ENCODE peak calls at places on chromosomes 5 and 9, in ten cellular contexts. Q is tibial artery, M is lung, E is AG04450, B is IMR-90, L is gastrocnemius medialis, J is H9, F is heart left ventricle, I is left ventricle myocardium inferior, C is heart right ventricle. H is an unnamed sample.

GRCh38 chr5:130715541-130715940 is 449.5 kb downstream of the HINT1 start:
- DNase-seq in Q (no peak), M (no peak), E (no peak), B (no peak), L (no peak), J (no peak), F (no peak), I (no peak), C (no peak), H (no peak)

GRCh38 chr5:133200256-133200655 is 148.4 kb downstream of the HSPA4 start:
- DNase-seq in Q (no peak), M (no peak), E (no peak), B (no peak), L (no peak), J (no peak), F (no peak), I (no peak), C (no peak), H (no peak)

GRCh38 chr5:92147792-92148191 is 764.7 kb upstream of the ARRDC3 start:
- DNase-seq in Q (no peak), M (no peak), E (no peak), B (no peak), L (no peak), J (no peak), F (no peak), I (no peak), C (no peak), H (no peak)

GRCh38 chr5:168672888-168673287 is 93.7 kb upstream of the PANK3 start:
- DNase-seq in Q (no peak), M (no peak), E (no peak), B (no peak), L (no peak), J (no peak), F (no peak), I (no peak), C (no peak), H (no peak)

GRCh38 chr9:124911766-124912165 is 29.1 kb downstream of the GOLGA1 start:
- DNase-seq in Q (no peak), M (no peak), E (no peak), B (no peak), L (no peak), J (no peak), F (no peak), I (no peak), C (no peak), H (no peak)

GRCh38 chr9:134293031-134293521 is 33.2 kb upstream of the RXRA start:
- DNase-seq in Q (no peak), M (no peak), E (no peak), B (no peak), L (no peak), J (no peak), F (no peak), I (no peak), C (peak), H (peak)

GRCh38 chr9:104868687-104869404 is 59.1 kb downstream of the ABCA1 start:
- DNase-seq in Q (peak), M (peak), E (peak), B (peak), L (peak), J (peak), F (peak), I (peak), C (peak), H (peak)

GRCh38 chr5:178074266-178074952 is 38.9 kb upstream of the N4BP3 start:
- DNase-seq in Q (no peak), M (no peak), E (no peak), B (no peak), L (no peak), J (no peak), F (no peak), I (no peak), C (no peak), H (no peak)

GRCh38 chr9:15299374-15299939 is 7.6 kb downstream of the TTC39B start:
- DNase-seq in Q (no peak), M (no peak), E (no peak), B (no peak), L (no peak), J (no peak), F (no peak), I (no peak), C (no peak), H (no peak)

GRCh38 chr5:13653709-13654108 is 290.8 kb downstream of the DNAH5 start:
- DNase-seq in Q (no peak), M (no peak), E (no peak), B (no peak), L (no peak), J (no peak), F (no peak), I (no peak), C (no peak), H (no peak)

GRCh38 chr9:38228331-38229122 is 159.5 kb upstream of the SHB start:
- DNase-seq in Q (no peak), M (no peak), E (no peak), B (no peak), L (no peak), J (no peak), F (no peak), I (no peak), C (no peak), H (no peak)

GRCh38 chr5:171336486-171337206 is 27.6 kb downstream of the TLX3 start:
- DNase-seq in Q (no peak), M (no peak), E (peak), B (peak), L (no peak), J (no peak), F (peak), I (no peak), C (no peak), H (no peak)

GRCh38 chr5:19977069-19977468 is 10.9 kb downstream of the CDH18 start:
- DNase-seq in Q (no peak), M (no peak), E (no peak), B (no peak), L (no peak), J (no peak), F (no peak), I (no peak), C (no peak), H (no peak)

GRCh38 chr5:157217289-157218024 is 36.8 kb downstream of the ITK start:
- DNase-seq in Q (no peak), M (no peak), E (no peak), B (no peak), L (no peak), J (no peak), F (no peak), I (no peak), C (no peak), H (no peak)

GRCh38 chr9:73807956-73808355 is 656.3 kb downstream of the ANXA1 start:
- DNase-seq in Q (no peak), M (no peak), E (no peak), B (no peak), L (no peak), J (no peak), F (no peak), I (no peak), C (no peak), H (no peak)

GRCh38 chr5:151758141-151758429 is 346 bp downstream of the ATOX1 start:
- DNase-seq in Q (no peak), M (no peak), E (no peak), B (no peak), L (peak), J (no peak), F (peak), I (no peak), C (no peak), H (no peak)

GRCh38 chr5:140302786-140303639 is at the start of gene PFDN1:
- DNase-seq in Q (peak), M (peak), E (peak), B (peak), L (peak), J (peak), F (peak), I (peak), C (peak), H (peak)

GRCh38 chr9:124621371-124622328 is 114.5 kb upstream of the NR5A1 start:
- DNase-seq in Q (no peak), M (no peak), E (no peak), B (peak), L (no peak), J (no peak), F (no peak), I (no peak), C (no peak), H (no peak)

DNA sequence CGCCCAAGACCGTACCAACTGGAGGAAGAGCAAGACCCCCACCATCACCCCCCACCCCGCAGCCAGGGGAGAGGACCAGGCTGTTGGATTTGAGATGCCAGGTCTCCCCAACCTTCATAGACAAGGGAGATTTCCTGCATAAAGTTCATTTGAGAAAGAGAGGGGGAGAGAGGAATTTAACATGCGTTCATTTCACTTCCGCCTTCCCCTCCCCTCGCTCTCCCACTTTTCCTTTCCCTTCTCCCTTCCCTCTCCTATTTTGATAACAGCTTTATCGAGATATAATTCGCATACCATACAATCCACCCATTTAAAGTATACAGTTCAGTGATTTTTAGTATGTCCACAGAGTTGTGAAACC is 4.2 kb upstream of the NKX2-5 start:
- DNase-seq in Q (no peak), M (no peak), E (no peak), B (no peak), L (no peak), J (no peak), F (no peak), I (no peak), C (no peak), H (no peak)
- H3K27ac ChIP-seq in Q (no peak), M (no peak), E (no peak), B (no peak), L (no peak), J (no peak), F (peak), I (peak), C (peak), H (no peak)

GRCh38 chr5:147407094-147407681 is 102.7 kb downstream of the DPYSL3 start:
- DNase-seq in Q (peak), M (no peak), E (no peak), B (peak), L (no peak), J (no peak), F (no peak), I (no peak), C (no peak), H (no peak)
- H3K27ac ChIP-seq in Q (peak), M (peak), E (peak), B (no peak), L (peak), J (no peak), F (no peak), I (peak), C (peak), H (peak)

DNA sequence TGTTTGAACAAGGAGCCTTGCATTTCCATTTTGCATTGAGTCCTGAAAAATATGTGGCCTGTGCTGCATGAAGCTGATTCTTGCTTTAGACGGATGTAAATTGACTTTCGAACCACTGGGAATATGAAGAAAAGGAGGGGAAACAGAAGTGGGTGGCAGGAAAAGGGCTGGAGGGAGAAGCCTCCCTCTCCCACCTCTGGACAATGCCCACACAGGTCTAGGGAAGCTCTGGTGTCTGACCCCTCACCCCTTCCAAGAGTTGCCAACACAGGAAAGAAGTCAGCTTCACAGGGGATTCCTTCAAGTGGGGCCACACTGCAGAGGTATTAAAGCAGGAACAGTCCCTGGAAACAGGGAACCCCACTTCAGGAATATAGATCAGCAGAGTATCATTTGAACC is 52.2 kb downstream of the ZNF366 start:
- DNase-seq in Q (no peak), M (no peak), E (no peak), B (no peak), L (no peak), J (no peak), F (no peak), I (no peak), C (no peak), H (no peak)
- H3K27ac ChIP-seq in Q (peak), M (no peak), E (no peak), B (no peak), L (peak), J (no peak), F (peak), I (peak), C (peak), H (no peak)

DNA sequence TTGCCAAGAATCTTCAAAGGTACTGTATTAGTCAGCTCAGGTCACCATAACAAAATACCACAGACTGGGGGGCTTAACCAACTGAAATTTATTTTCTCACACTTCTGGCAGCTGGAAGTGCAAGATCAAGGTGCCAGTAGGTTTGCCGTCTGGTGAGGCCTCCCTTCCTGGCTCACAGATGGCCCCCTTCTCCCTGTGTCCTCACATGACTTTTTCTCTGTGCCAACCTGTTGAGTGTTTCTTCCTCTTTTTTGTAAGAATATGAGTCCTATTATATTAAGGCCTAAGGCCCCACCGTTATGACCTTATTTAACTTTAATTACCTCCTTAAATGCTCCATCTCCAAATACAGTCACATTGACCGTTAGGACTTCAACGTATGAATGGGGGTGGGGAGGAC is 156.1 kb upstream of the KIF2A start:
- DNase-seq in Q (no peak), M (no peak), E (no peak), B (no peak), L (no peak), J (no peak), F (no peak), I (no peak), C (no peak), H (no peak)
- H3K27ac ChIP-seq in Q (no peak), M (no peak), E (no peak), B (no peak), L (no peak), J (no peak), F (no peak), I (no peak), C (no peak), H (no peak)

GRCh38 chr5:861442-862366 is 10.9 kb upstream of the ZDHHC11 start:
- DNase-seq in Q (no peak), M (no peak), E (no peak), B (no peak), L (no peak), J (no peak), F (no peak), I (no peak), C (peak), H (no peak)
- H3K27ac ChIP-seq in Q (no peak), M (no peak), E (no peak), B (no peak), L (no peak), J (no peak), F (no peak), I (no peak), C (no peak), H (no peak)

DNA sequence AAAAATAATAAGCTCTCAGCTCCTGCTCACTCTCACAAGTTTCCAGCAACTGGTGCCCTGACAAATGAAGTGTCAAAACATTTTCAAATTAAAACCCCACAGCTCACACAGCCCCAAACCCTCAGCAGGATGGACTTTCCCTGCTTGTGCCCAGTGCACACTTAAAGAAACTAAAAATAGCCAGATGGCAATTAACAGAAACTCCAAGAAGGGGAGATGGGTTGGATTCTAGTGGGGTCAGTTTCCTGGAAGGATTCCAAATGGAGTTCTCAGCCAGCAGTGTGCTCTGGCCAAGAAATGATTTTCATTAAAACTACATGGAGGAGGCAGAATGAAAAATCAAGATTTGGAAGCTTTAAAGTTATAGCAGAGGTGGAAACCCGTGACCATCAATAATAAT is 163.0 kb upstream of the PUM3 start:
- DNase-seq in Q (no peak), M (no peak), E (no peak), B (no peak), L (no peak), J (no peak), F (no peak), I (no peak), C (no peak), H (no peak)
- H3K27ac ChIP-seq in Q (no peak), M (no peak), E (no peak), B (no peak), L (no peak), J (no peak), F (no peak), I (no peak), C (no peak), H (no peak)

DNA sequence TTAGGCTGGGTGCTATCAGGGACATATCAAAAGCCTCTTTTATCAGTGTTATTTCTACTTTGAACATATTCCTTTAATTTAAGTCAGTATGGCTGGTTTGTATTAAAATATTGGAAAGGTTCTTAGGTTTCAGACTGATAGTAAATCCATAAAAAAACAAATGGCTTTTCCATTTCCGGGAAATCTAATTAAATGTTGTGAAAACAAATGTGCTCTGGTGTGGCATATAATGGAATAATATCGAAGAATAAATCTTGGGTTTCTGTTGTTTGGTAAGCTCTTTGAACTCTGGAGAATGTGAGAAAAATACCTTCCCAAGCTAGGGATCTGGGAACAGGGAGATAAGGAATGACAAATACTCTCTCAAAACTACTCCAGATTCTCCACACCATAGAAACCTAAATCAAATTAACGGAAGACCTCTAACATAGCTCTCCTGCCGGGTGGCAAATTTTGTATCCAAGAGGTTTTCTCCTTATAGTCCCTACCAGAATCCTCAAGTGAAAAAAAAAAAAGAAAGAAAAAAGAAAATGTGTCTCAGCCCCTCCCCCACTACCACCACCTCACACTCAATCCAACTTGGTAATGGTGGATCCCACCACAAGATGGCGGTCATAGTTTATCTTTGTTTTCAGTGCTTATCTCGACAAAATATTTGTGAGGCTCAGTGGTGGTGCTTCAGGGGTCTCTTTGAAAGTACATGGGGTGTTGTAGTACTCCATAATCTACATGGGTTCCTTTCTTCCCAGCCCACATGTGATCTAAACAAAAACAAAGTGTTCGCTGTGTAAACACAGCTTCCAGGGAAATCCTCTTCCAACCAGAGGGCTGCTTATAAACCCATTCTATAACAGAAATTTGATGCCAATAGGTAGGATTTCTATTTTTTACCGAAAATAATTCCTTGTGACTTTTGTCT is 54.6 kb upstream of the FST start:
- DNase-seq in Q (no peak), M (no peak), E (no peak), B (no peak), L (no peak), J (peak), F (no peak), I (no peak), C (no peak), H (no peak)
- H3K27ac ChIP-seq in Q (no peak), M (no peak), E (no peak), B (no peak), L (no peak), J (no peak), F (no peak), I (no peak), C (no peak), H (no peak)

DNA sequence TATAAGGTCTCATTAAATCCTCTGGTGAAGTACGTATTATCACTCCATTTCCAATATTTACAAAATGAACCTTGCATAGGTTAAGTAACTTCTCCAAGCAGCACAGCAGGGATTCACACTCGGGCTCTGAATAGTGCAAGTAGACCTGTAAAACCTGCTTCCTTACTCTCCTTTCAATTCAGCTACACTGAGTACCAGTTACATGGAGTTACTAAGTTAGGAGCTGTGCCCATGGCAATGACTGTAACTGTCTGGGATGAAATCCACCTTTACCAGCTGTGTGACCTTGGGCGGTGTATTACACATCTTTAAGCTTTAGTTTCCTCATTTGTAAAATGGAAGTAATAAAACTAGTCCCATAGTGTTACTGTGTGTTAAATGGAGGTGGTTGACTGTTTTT is 15.9 kb upstream of the MOB3B start:
- DNase-seq in Q (no peak), M (no peak), E (no peak), B (no peak), L (no peak), J (no peak), F (no peak), I (no peak), C (no peak), H (no peak)
- H3K27ac ChIP-seq in Q (no peak), M (no peak), E (no peak), B (no peak), L (peak), J (no peak), F (no peak), I (no peak), C (no peak), H (no peak)

GRCh38 chr5:143004361-143004802 is 234.2 kb downstream of the ARHGAP26 start:
- DNase-seq in Q (no peak), M (no peak), E (no peak), B (no peak), L (no peak), J (no peak), F (no peak), I (no peak), C (no peak), H (no peak)

GRCh38 chr5:143002459-143003327 is 232.5 kb downstream of the ARHGAP26 start:
- DNase-seq in Q (peak), M (no peak), E (no peak), B (peak), L (no peak), J (no peak), F (no peak), I (no peak), C (no peak), H (peak)

GRCh38 chr5:143006511-143006910 is 236.3 kb downstream of the ARHGAP26 start:
- DNase-seq in Q (peak), M (no peak), E (no peak), B (no peak), L (peak), J (no peak), F (no peak), I (no peak), C (no peak), H (no peak)

GRCh38 chr5:143001764-143002351 is 231.7 kb downstream of the ARHGAP26 start:
- DNase-seq in Q (no peak), M (no peak), E (no peak), B (peak), L (no peak), J (no peak), F (no peak), I (no peak), C (no peak), H (peak)

DNA sequence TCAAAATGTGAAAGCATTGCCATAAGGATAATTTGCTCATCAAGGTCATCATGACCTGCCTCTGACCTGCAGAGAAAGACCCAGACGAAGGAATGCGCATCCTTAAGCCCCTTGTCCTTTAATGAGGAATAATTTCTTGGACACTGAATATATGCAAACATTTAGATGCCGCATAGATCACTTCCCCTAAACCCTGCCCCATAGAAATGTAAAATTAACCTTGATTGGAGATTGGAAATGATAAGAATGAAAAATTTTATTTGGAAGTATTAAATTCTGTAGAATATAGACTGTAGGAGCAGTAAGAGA is 233.1 kb downstream of the ARHGAP26 start:
- DNase-seq in Q (no peak), M (no peak), E (no peak), B (no peak), L (no peak), J (no peak), F (no peak), I (no peak), C (no peak), H (no peak)
- H3K27ac ChIP-seq in Q (peak), M (peak), E (peak), B (no peak), L (peak), J (no peak), F (peak), I (peak), C (peak), H (no peak)

GRCh38 chr5:2507611-2508010 is 243.9 kb downstream of the IRX2 start:
- DNase-seq in Q (no peak), M (no peak), E (no peak), B (no peak), L (no peak), J (no peak), F (no peak), I (no peak), C (no peak), H (no peak)
- H3K27ac ChIP-seq in Q (no peak), M (no peak), E (no peak), B (no peak), L (no peak), J (no peak), F (no peak), I (no peak), C (no peak), H (no peak)